ENCODE peak calls at places on chromosomes 4 and X, in ten cellular contexts. X is GM04504; F is activated CD8-positive, alpha-beta memory T cell treated with anti-CD3 and anti-CD28 coated beads for 48 hours; U is HTR-8/SVneo; W is pancreas; L is non-pigmented ciliary epithelial cell; O is anterior cingulate cortex; J is activated naive CD8-positive, alpha-beta T cell treated with anti-CD3 and anti-CD28 coated beads for 36 hours; V is endothelial cell; S is cardiac fibroblast. H is an unnamed sample.

GRCh38 chr4:92551616-92552015 is 247.8 kb downstream of the GRID2 start:
- DNase-seq in W (no peak), S (no peak), V (no peak), F (no peak), X (no peak), O (no peak), L (no peak), J (no peak), U (no peak), H (no peak)

GRCh38 chr4:108272566-108272965 is 103.8 kb upstream of the LEF1 start:
- DNase-seq in F (no peak), S (no peak), X (no peak), W (no peak), U (no peak), L (peak; percentile 27), V (no peak), J (no peak), O (no peak), H (no peak)

GRCh38 chr4:172683016-172683415 is 485.6 kb upstream of the GALNT7 start:
- DNase-seq in V (no peak), W (no peak), U (no peak), F (no peak), S (no peak), O (no peak), J (no peak), L (peak; percentile 31), X (no peak), H (no peak)

GRCh38 chr4:76570141-76570989 is 135.3 kb downstream of the SHROOM3 start:
- DNase-seq in L (no peak), J (no peak), W (peak; percentile 43), V (no peak), S (no peak), F (no peak), X (no peak), O (no peak), U (no peak), H (no peak)

GRCh38 chr4:115357767-115358166 is 244.3 kb upstream of the NDST4 start:
- DNase-seq in O (no peak), X (no peak), W (no peak), F (no peak), U (no peak), S (no peak), J (no peak), L (no peak), V (no peak), H (no peak)

GRCh38 chr4:24659241-24659961 is 75.0 kb upstream of the DHX15 start:
- DNase-seq in U (no peak), O (no peak), W (no peak), X (no peak), L (no peak), V (no peak), F (no peak), S (peak; percentile 34), J (no peak), H (no peak)

GRCh38 chr4:182208651-182209050 is 34.6 kb upstream of the TENM3 start:
- DNase-seq in W (no peak), S (no peak), O (no peak), L (no peak), V (no peak), X (no peak), U (no peak), F (no peak), J (no peak), H (no peak)

GRCh38 chrX:5586726-5587125 is 641.9 kb downstream of the NLGN4X start:
- DNase-seq in U (no peak), W (no peak), S (no peak), F (no peak), L (no peak), O (no peak), X (no peak), J (no peak), V (no peak), H (no peak)

GRCh38 chr4:52993771-52994170 is 131.7 kb downstream of the RASL11B start:
- DNase-seq in O (no peak), L (no peak), U (no peak), S (no peak), J (no peak), F (no peak), X (no peak), W (no peak), V (no peak), H (no peak)

GRCh38 chr4:159291176-159291575 is 188.3 kb downstream of the RAPGEF2 start:
- DNase-seq in F (no peak), V (no peak), W (no peak), O (no peak), L (no peak), X (no peak), J (no peak), U (no peak), S (no peak), H (no peak)